ENCODE peak calls at places on chromosomes 7 and 10, in four cellular contexts. R is type B pancreatic cell; K is non-pigmented ciliary epithelial cell; N is activated effector memory CD4-positive, alpha-beta T cell treated with anti-CD3 and anti-CD28 coated beads, Interleukin-2, amount 50 U/mL, for 16 hours. X is an unnamed sample.
A peak's percentile ranks its signal among the peaks of the same experiment; 100 is the strongest.

GRCh38 chr7:89334785-89335184 is 539.2 kb upstream of the TEX47 start:
- DNase-seq in K (no peak), N (no peak), R (no peak), X (no peak)

GRCh38 chr7:131574741-131575140 is 18.3 kb upstream of the PODXL start:
- DNase-seq in R (no peak), K (no peak), N (no peak), X (no peak)

GRCh38 chr10:43376046-43376635 is 4.7 kb downstream of the FXYD4 start:
- DNase-seq in N (no peak), K (no peak), R (no peak), X (no peak)

GRCh38 chr7:137606061-137606674 is 240.6 kb downstream of the DGKI start:
- DNase-seq in N (no peak), R (no peak), K (no peak), X (no peak)

GRCh38 chr7:66740302-66740979 is at the start of gene RABGEF1:
- DNase-seq in K (peak; percentile 67), R (peak; percentile 97), N (peak; percentile 99), X (peak; percentile 98)

GRCh38 chr10:34049887-34050286 is 715.4 kb upstream of the NRP1 start:
- DNase-seq in K (peak; percentile 67), N (no peak), R (no peak), X (no peak)

GRCh38 chr7:17690030-17690429 is 250.3 kb downstream of the SNX13 start:
- DNase-seq in N (no peak), R (no peak), K (peak; percentile 93), X (no peak)

GRCh38 chr10:3668276-3668960 is 116.6 kb downstream of the KLF6 start:
- DNase-seq in R (no peak), N (peak; percentile 88), K (peak; percentile 63), X (no peak)

GRCh38 chr7:29281782-29282541 is 87.4 kb downstream of the CHN2 start:
- DNase-seq in K (no peak), R (no peak), N (no peak), X (no peak)

GRCh38 chr7:131040467-131040932 is 287.2 kb upstream of the MKLN1 start:
- DNase-seq in R (no peak), N (peak; percentile 75), K (peak; percentile 41), X (no peak)